ENCODE peak calls at places on chromosomes 11 and 22, in six cellular contexts. Q is H9, N is IMR-90, I is H1, T is trophoblast cell, H is mesenchymal stem cell. Y is an unnamed sample.

GRCh38 chr11:62337682-62338181 is 484 bp downstream of the ASRGL1 start:
- DNase-seq in N (no peak), H (peak; percentile 23), I (no peak), T (no peak), Q (peak; percentile 48), Y (peak; percentile 23)

GRCh38 chr22:19341500-19341899 is 50.0 kb upstream of the CLTCL1 start:
- DNase-seq in H (no peak), I (no peak), N (no peak), Q (no peak), T (no peak), Y (no peak)

GRCh38 chr11:78061088-78061920 is 2.4 kb upstream of the THRSP start:
- DNase-seq in T (no peak), N (no peak), H (no peak), I (no peak), Q (no peak), Y (no peak)

GRCh38 chr11:77345621-77346020 is 44.1 kb upstream of the GDPD4 start:
- DNase-seq in T (no peak), Q (no peak), I (no peak), N (peak; percentile 90), H (peak; percentile 11), Y (no peak)

GRCh38 chr11:3859373-3859881 is 4.0 kb downstream of the STIM1 start:
- DNase-seq in H (no peak), Q (peak; percentile 56), T (no peak), I (no peak), N (no peak), Y (no peak)

GRCh38 chr11:70414341-70415100 is 16.2 kb downstream of the CTTN start:
- DNase-seq in H (no peak), N (no peak), I (no peak), T (no peak), Q (no peak), Y (no peak)

GRCh38 chr22:45612451-45612901 is 59.2 kb upstream of the ATXN10 start:
- DNase-seq in I (no peak), H (no peak), T (peak; percentile 59), N (peak; percentile 80), Q (no peak), Y (no peak)

GRCh38 chr11:57001674-57002401 is 13.1 kb downstream of the OR5AK2 start:
- DNase-seq in Q (no peak), I (no peak), T (no peak), N (peak; percentile 21), H (peak; percentile 11), Y (no peak)

GRCh38 chr11:62556872-62557631 is 10.4 kb upstream of the AHNAK start:
- DNase-seq in H (no peak), N (peak; percentile 11), I (no peak), T (no peak), Q (no peak), Y (no peak)

GRCh38 chr11:27370374-27370773 is 7.4 kb upstream of the CCDC34 start:
- DNase-seq in H (peak; percentile 64), T (no peak), N (peak; percentile 76), Q (no peak), I (no peak), Y (no peak)

GRCh38 chr11:36131719-36132349 is 157.4 kb downstream of the COMMD9 start:
- DNase-seq in I (peak; percentile 66), H (peak; percentile 59), N (peak; percentile 63), Q (peak; percentile 69), T (no peak), Y (peak; percentile 46)

GRCh38 chr11:117644403-117645155 is 152.4 kb downstream of the DSCAML1 start:
- DNase-seq in Q (no peak), T (no peak), H (no peak), I (no peak), N (no peak), Y (no peak)

GRCh38 chr11:130911306-130911705 is 5.0 kb downstream of the SNX19 start:
- DNase-seq in I (no peak), H (no peak), N (no peak), Q (no peak), T (no peak), Y (no peak)
- H4K91ac ChIP-seq in I (no peak overlapping the region), H (no peak overlapping the region), N (no peak overlapping the region), Q (no peak overlapping the region), T (no peak overlapping the region), Y (no peak overlapping the region)

GRCh38 chr11:20840341-20840740 is 171.0 kb downstream of the NELL1 start:
- DNase-seq in Q (no peak), T (no peak), N (no peak), I (no peak), H (no peak), Y (no peak)

GRCh38 chr11:20835561-20835960 is 166.2 kb downstream of the NELL1 start:
- DNase-seq in T (no peak), H (no peak), I (no peak), N (no peak), Q (no peak), Y (no peak)

GRCh38 chr11:20839231-20839630 is 169.8 kb downstream of the NELL1 start:
- DNase-seq in Q (no peak), T (no peak), N (no peak), H (no peak), I (no peak), Y (no peak)
- H4K91ac ChIP-seq in Q (no peak overlapping the region), T (no peak overlapping the region), N (no peak overlapping the region), H (no peak overlapping the region), I (no peak overlapping the region), Y (no peak overlapping the region)

GRCh38 chr11:16841481-16841880 is 103.0 kb downstream of the C11orf58 start:
- DNase-seq in N (no peak), Q (no peak), H (no peak), T (no peak), I (no peak), Y (no peak)
- H4K91ac ChIP-seq in N (no peak overlapping the region), Q (no peak overlapping the region), H (no peak overlapping the region), T (no peak overlapping the region), I (no peak overlapping the region), Y (no peak overlapping the region)

GRCh38 chr11:46719543-46720218 is 668 bp downstream of the F2 start:
- DNase-seq in I (no peak), N (no peak), H (no peak), Q (no peak), T (no peak), Y (no peak)

GRCh38 chr11:46722566-46723358 is 3.7 kb downstream of the F2 start:
- DNase-seq in I (no peak), N (no peak), Q (no peak), H (no peak), T (no peak), Y (no peak)

GRCh38 chr11:46721286-46721685 is 2.3 kb downstream of the F2 start:
- DNase-seq in H (no peak), N (no peak), T (no peak), Q (no peak), I (no peak), Y (no peak)

GRCh38 chr11:46718155-46719019 is 626 bp upstream of the F2 start:
- DNase-seq in Q (no peak), I (peak; percentile 46), N (no peak), T (no peak), H (peak; percentile 12), Y (no peak)

GRCh38 chr11:46719048-46719542 is at the start of gene F2:
- DNase-seq in Q (no peak), H (no peak), T (no peak), I (no peak), N (no peak), Y (no peak)
- H4K91ac ChIP-seq in Q (no peak within 1 kb of the TSS), H (peak within 1 kb of the TSS; percentile 44), T (peak within 1 kb of the TSS; percentile 6), I (no peak within 1 kb of the TSS), N (peak within 1 kb of the TSS; percentile 25), Y (no peak within 1 kb of the TSS)

DNA sequence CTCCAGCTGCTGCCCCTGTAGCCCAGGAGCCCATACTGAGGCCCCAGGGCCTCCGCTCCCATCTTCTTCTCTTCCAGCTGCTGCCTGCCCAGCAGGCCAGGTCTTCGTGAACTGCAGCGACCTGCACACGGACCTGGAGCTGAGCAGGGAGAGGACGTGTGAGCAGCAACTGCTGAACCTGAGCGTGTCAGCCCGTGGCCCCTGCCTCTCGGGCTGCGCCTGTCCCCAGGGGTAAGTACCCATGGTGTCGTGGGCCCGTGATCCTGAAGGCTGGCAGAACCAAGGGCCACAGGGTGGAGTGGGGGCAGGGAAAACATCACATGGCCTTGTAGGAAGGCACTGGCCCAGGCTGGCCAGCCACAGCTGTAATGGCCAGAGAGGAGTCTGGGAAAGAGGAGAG is 31.2 kb downstream of the OTOG start:
- DNase-seq in Q (peak; percentile 15), T (no peak), N (no peak), I (peak; percentile 33), H (no peak), Y (no peak)
- H4K91ac ChIP-seq in Q (no peak overlapping the region), T (no peak overlapping the region), N (no peak overlapping the region), I (no peak overlapping the region), H (no peak overlapping the region), Y (no peak overlapping the region)

Y was measured in neuronal stem cell.